ENCODE peak calls at places on chromosomes 7 and 10, in five cellular contexts. Z is stimulated activated CD8-positive, alpha-beta memory T cell treated with anti-CD3 and anti-CD28 coated beads, Interleukin-15, amount 100 ng/mL, for 24 hours; N is DMS 273 treated with DMSO at 0.1 percent for 48 hours; H is AG09319; E is C1 segment of cervical spinal cord. G is an unnamed sample.

GRCh38 chr7:6612819-6613218 is 2.6 kb upstream of the ZNF853 start:
- DNase-seq in Z (no peak), N (no peak), H (no peak), E (no peak), G (no peak)

GRCh38 chr7:132622081-132622480 is 45.8 kb upstream of the PLXNA4 start:
- DNase-seq in Z (no peak), N (no peak), H (no peak), E (no peak), G (no peak)

GRCh38 chr10:130757271-130757670 is 554.2 kb downstream of the TCERG1L start:
- DNase-seq in Z (no peak), N (no peak), H (no peak), E (no peak), G (no peak)

GRCh38 chr10:61642692-61643091 is 20.0 kb upstream of the CABCOCO1 start:
- DNase-seq in Z (no peak), N (no peak), H (no peak), E (no peak), G (peak)

GRCh38 chr10:109205929-109206585 is 717.3 kb downstream of the XPNPEP1 start:
- DNase-seq in Z (no peak), N (no peak), H (no peak), E (no peak), G (peak)

GRCh38 chr10:32105782-32106382 is 49.7 kb upstream of the KIF5B start:
- DNase-seq in Z (no peak), N (no peak), H (no peak), E (no peak), G (no peak)

GRCh38 chr7:146090023-146090645 is 26.5 kb upstream of the CNTNAP2 start:
- DNase-seq in Z (no peak), N (no peak), H (no peak), E (no peak), G (no peak)

GRCh38 chr10:108427081-108427480 is 1262.6 kb upstream of the SORCS1 start:
- DNase-seq in Z (no peak), N (no peak), H (no peak), E (no peak), G (no peak)

GRCh38 chr7:129225206-129225930 is 538 bp downstream of the AHCYL2 start:
- DNase-seq in Z (peak), N (peak), H (no peak), E (peak), G (no peak)

GRCh38 chr10:21372651-21373410 is 152.7 kb downstream of the SKIDA1 start:
- DNase-seq in Z (no peak), N (no peak), H (peak), E (no peak), G (peak)

GRCh38 chr10:112949128-112949823 is 771 bp upstream of the TCF7L2 start:
- DNase-seq in Z (no peak), N (no peak), H (no peak), E (no peak), G (no peak)

GRCh38 chr7:2651336-2651735 is 19.6 kb downstream of the TTYH3 start:
- DNase-seq in Z (no peak), N (no peak), H (no peak), E (no peak), G (no peak)

G was measured in astrocyte of the cerebellum.